ENCODE peak calls at places on chromosomes 16 and 17, in seven cellular contexts. A is NB4; N is astrocyte of the hippocampus; M is stimulated activated CD8-positive, alpha-beta memory T cell treated with anti-CD3 and anti-CD28 coated beads, Interleukin-2, amount 100 ng/mL, for 1 hour; I is head of caudate nucleus; G is mesenchymal stem cell; H is GM20000. X is an unnamed sample.

GRCh38 chr16:86432691-86433090 is 77.6 kb upstream of the FOXF1 start:
- DNase-seq in A (no peak), N (peak), I (no peak), H (no peak), G (peak), M (no peak), X (no peak)

GRCh38 chr16:3590736-3591435 is 13.7 kb upstream of the NLRC3 start:
- DNase-seq in I (no peak), N (no peak), A (peak), M (no peak), H (no peak), G (no peak), X (no peak)

GRCh38 chr16:78444-79145 is 570 bp downstream of the MPG start:
- DNase-seq in N (peak), M (no peak), I (no peak), G (peak), H (peak), A (peak), X (peak)

GRCh38 chr16:72195609-72196008 is 23.7 kb upstream of the PMFBP1 start:
- DNase-seq in H (no peak), M (no peak), A (no peak), G (peak), N (no peak), I (no peak), X (no peak)

GRCh38 chr17:32299579-32300158 is 34.0 kb downstream of the RHBDL3 start:
- DNase-seq in M (no peak), N (no peak), G (no peak), H (no peak), I (peak), A (no peak), X (no peak)

GRCh38 chr17:70059649-70060048 is 15.4 kb upstream of the KCNJ16 start:
- DNase-seq in I (no peak), N (no peak), M (no peak), H (no peak), G (no peak), A (no peak), X (no peak)

GRCh38 chr17:82601447-82602000 is 46.7 kb downstream of the WDR45B start:
- DNase-seq in N (no peak), H (no peak), A (no peak), I (no peak), M (no peak), G (no peak), X (no peak)

GRCh38 chr17:81106716-81107115 is 58.6 kb upstream of the PVALEF start:
- DNase-seq in M (no peak), N (no peak), G (no peak), H (no peak), A (no peak), I (no peak), X (no peak)

GRCh38 chr16:81600275-81600674 is 155.7 kb downstream of the CMIP start:
- DNase-seq in H (no peak), N (peak), G (peak), M (no peak), A (no peak), I (no peak), X (no peak)

GRCh38 chr17:47898246-47898645 is 2.2 kb downstream of the SP2 start:
- DNase-seq in M (no peak), H (no peak), N (no peak), I (no peak), G (no peak), A (peak), X (no peak)

GRCh38 chr17:68849673-68850260 is 105.4 kb downstream of the ABCA8 start:
- DNase-seq in H (no peak), M (no peak), I (no peak), A (no peak), G (no peak), N (no peak), X (no peak)

GRCh38 chr17:7588553-7589203 is 1.2 kb downstream of the SOX15 start:
- DNase-seq in G (no peak), I (no peak), A (no peak), N (no peak), M (no peak), H (peak), X (no peak)

GRCh38 chr17:20010099-20010863 is 1.1 kb downstream of the SPECC1 start:
- DNase-seq in H (peak), G (peak), I (peak), M (no peak), N (peak), A (peak), X (no peak)

GRCh38 chr17:15943971-15944719 is 785 bp upstream of the ADORA2B start:
- DNase-seq in I (no peak), M (no peak), A (no peak), N (no peak), G (peak), H (no peak), X (no peak)

GRCh38 chr17:75521290-75521689 is 4.2 kb upstream of the LLGL2 start:
- DNase-seq in M (no peak), A (no peak), G (no peak), I (no peak), H (no peak), N (no peak), X (no peak)

GRCh38 chr16:67842509-67843342 is 606 bp downstream of the THAP11 start:
- DNase-seq in M (peak), A (peak), I (peak), G (peak), H (peak), N (peak), X (peak)

GRCh38 chr16:54282202-54282922 is 4.2 kb downstream of the IRX3 start:
- DNase-seq in M (no peak), I (no peak), N (peak), G (no peak), A (peak), H (peak), X (no peak)

GRCh38 chr16:21167360-21167759 is 8.9 kb downstream of the LDAF1 start:
- DNase-seq in I (no peak), H (no peak), M (no peak), N (peak), G (peak), A (no peak), X (no peak)

GRCh38 chr16:64950731-64951130 is 171.1 kb downstream of the CDH11 start:
- DNase-seq in N (no peak), M (no peak), I (no peak), G (no peak), A (no peak), H (no peak), X (no peak)

GRCh38 chr16:53414381-53414780 is 19.9 kb upstream of the RBL2 start:
- DNase-seq in G (no peak), A (no peak), H (no peak), M (no peak), I (no peak), N (no peak), X (no peak)

GRCh38 chr16:10906914-10907756 is 30.1 kb downstream of the CIITA start:
- DNase-seq in H (no peak), A (no peak), M (no peak), I (no peak), N (peak), G (no peak), X (no peak)

GRCh38 chr17:4492762-4493561 is 5.7 kb upstream of the SPNS2 start:
- DNase-seq in A (peak), M (no peak), G (peak), H (no peak), N (peak), I (peak), X (no peak)

GRCh38 chr16:648071-648785 is 937 bp upstream of the WDR90 start:
- DNase-seq in H (peak), A (peak), G (no peak), I (peak), N (peak), M (no peak), X (peak)

GRCh38 chr16:81633147-81633619 is 145.9 kb upstream of the PLCG2 start:
- DNase-seq in M (no peak), G (no peak), H (no peak), I (no peak), N (no peak), A (no peak), X (no peak)

GRCh38 chr16:82700541-82701240 is 73.9 kb downstream of the CDH13 start:
- DNase-seq in N (peak), A (peak), I (no peak), G (peak), H (peak), M (no peak), X (no peak)

GRCh38 chr17:57972151-57972550 is 15.9 kb downstream of the VEZF1 start:
- DNase-seq in I (no peak), H (no peak), G (no peak), A (no peak), M (no peak), N (no peak), X (no peak)

GRCh38 chr16:89198417-89199240 is 1.7 kb downstream of the SLC22A31 start:
- DNase-seq in M (no peak), N (no peak), G (no peak), I (no peak), A (no peak), H (no peak), X (no peak)